ENCODE peak calls at places on chromosome 9, in seven cellular contexts. P, B, D, Q, K, N and L are unnamed samples.

GRCh38 chr9:131410051-131410491 is 16.2 kb downstream of the PRRC2B start:
- DNase-seq in P (no peak), B (no peak), D (no peak), Q (no peak), K (no peak), N (peak), L (no peak)

GRCh38 chr9:33476503-33476902 is 2.8 kb upstream of the NOL6 start:
- DNase-seq in P (no peak), B (no peak), D (no peak), Q (no peak), K (no peak), N (no peak), L (no peak)

GRCh38 chr9:123119566-123119965 is 86.1 kb downstream of the GPR21 start:
- DNase-seq in P (no peak), B (no peak), D (no peak), Q (peak), K (no peak), N (no peak), L (no peak)

GRCh38 chr9:5951686-5952211 is 61.1 kb downstream of the MLANA start:
- DNase-seq in P (peak), B (no peak), D (no peak), Q (no peak), K (no peak), N (peak), L (no peak)

GRCh38 chr9:126682928-126683697 is 69.4 kb downstream of the LMX1B start:
- DNase-seq in P (no peak), B (no peak), D (no peak), Q (no peak), K (no peak), N (peak), L (no peak)

GRCh38 chr9:35340046-35340445 is 149.9 kb upstream of the RUSC2 start:
- DNase-seq in P (no peak), B (no peak), D (no peak), Q (no peak), K (no peak), N (no peak), L (no peak)

GRCh38 chr9:133892193-133892920 is 99.8 kb downstream of the VAV2 start:
- DNase-seq in P (no peak), B (no peak), D (no peak), Q (no peak), K (no peak), N (no peak), L (peak)

GRCh38 chr9:4674783-4675182 is 4.6 kb upstream of the CDC37L1 start:
- DNase-seq in P (peak), B (no peak), D (no peak), Q (no peak), K (no peak), N (peak), L (no peak)

GRCh38 chr9:109258619-109259321 is 62.1 kb downstream of the EPB41L4B start:
- DNase-seq in P (no peak), B (no peak), D (no peak), Q (no peak), K (no peak), N (no peak), L (no peak)

GRCh38 chr9:126693428-126693931 is 79.8 kb downstream of the LMX1B start:
- DNase-seq in P (no peak), B (no peak), D (no peak), Q (peak), K (no peak), N (no peak), L (no peak)

GRCh38 chr9:116987902-116988301 is 300.8 kb downstream of the TRIM32 start:
- DNase-seq in P (no peak), B (no peak), D (no peak), Q (no peak), K (no peak), N (no peak), L (no peak)

GRCh38 chr9:133691659-133692363 is 46.3 kb downstream of the SARDH start:
- DNase-seq in P (no peak), B (no peak), D (no peak), Q (no peak), K (no peak), N (no peak), L (no peak)

GRCh38 chr9:128621730-128622455 is 34.8 kb downstream of the DYNC2I2 start:
- DNase-seq in P (no peak), B (no peak), D (no peak), Q (no peak), K (no peak), N (no peak), L (no peak)

GRCh38 chr9:134204991-134205578 is 40.7 kb upstream of the RNU6ATAC start:
- DNase-seq in P (no peak), B (peak), D (no peak), Q (peak), K (no peak), N (no peak), L (peak)

GRCh38 chr9:3939820-3940219 is 360.0 kb downstream of the GLIS3 start:
- DNase-seq in P (no peak), B (no peak), D (no peak), Q (no peak), K (no peak), N (no peak), L (no peak)

GRCh38 chr9:93133641-93134017 is 422 bp downstream of the NINJ1 start:
- DNase-seq in P (peak), B (peak), D (no peak), Q (peak), K (peak), N (peak), L (peak)
- H3K4me3 ChIP-seq in P (peak), B (peak), D (peak), Q (peak), K (peak), N (peak), L (peak)

GRCh38 chr9:93575706-93576295 is 583 bp upstream of the PHF2 start:
- DNase-seq in P (no peak), B (peak), D (no peak), Q (peak), K (peak), N (peak), L (peak)

GRCh38 chr9:93577940-93578682 is 1.7 kb downstream of the PHF2 start:
- DNase-seq in P (no peak), B (no peak), D (no peak), Q (no peak), K (no peak), N (no peak), L (no peak)

GRCh38 chr9:93577045-93577939 is 908 bp downstream of the PHF2 start:
- DNase-seq in P (no peak), B (peak), D (no peak), Q (peak), K (peak), N (peak), L (no peak)

GRCh38 chr9:93574900-93575705 is 1.3 kb upstream of the PHF2 start:
- DNase-seq in P (no peak), B (no peak), D (no peak), Q (no peak), K (no peak), N (no peak), L (no peak)

GRCh38 chr9:93576296-93577044 is at the start of gene PHF2:
- DNase-seq in P (no peak), B (peak), D (no peak), Q (peak), K (no peak), N (no peak), L (peak)
- H3K4me3 ChIP-seq in P (peak), B (peak), D (peak), Q (peak), K (peak), N (peak), L (peak)

DNA sequence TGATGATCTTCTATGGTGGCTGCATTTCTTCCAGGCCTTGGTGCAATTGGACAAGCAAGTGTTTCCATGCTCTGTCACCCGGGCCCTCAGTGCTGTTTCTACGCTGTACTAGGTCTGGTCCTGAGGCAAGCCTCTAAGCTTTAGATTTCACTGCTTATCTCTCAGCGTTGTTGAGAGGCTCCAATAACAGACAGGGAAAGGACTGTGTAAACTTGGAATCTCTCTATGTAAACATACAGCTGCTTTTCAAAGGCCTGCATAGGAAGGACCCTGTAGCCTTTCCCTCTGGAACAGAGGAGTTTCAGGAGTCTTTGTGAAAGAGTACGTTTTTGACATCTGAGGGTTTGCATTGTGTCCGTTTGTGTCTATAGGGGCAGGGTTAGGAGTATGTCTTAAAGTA is 38.6 kb upstream of the NFIB start:
- DNase-seq in P (no peak), B (no peak), D (no peak), Q (no peak), K (no peak), N (no peak), L (no peak)
- H3K4me3 ChIP-seq in P (no peak), B (peak), D (peak), Q (no peak), K (no peak), N (peak), L (no peak)

GRCh38 chr9:22682536-22683392 is 236.1 kb downstream of the DMRTA1 start:
- DNase-seq in P (no peak), B (peak), D (no peak), Q (no peak), K (no peak), N (peak), L (no peak)
- H3K4me3 ChIP-seq in P (no peak), B (peak), D (no peak), Q (no peak), K (no peak), N (no peak), L (no peak)

GRCh38 chr9:21336467-21336866 is 1.3 kb upstream of the KLHL9 start:
- DNase-seq in P (no peak), B (no peak), D (no peak), Q (no peak), K (no peak), N (no peak), L (no peak)

GRCh38 chr9:21334969-21335632 is at the start of gene KLHL9:
- DNase-seq in P (peak), B (peak), D (peak), Q (peak), K (peak), N (peak), L (peak)

GRCh38 chr9:21334603-21334968 is 618 bp downstream of the KLHL9 start:
- DNase-seq in P (no peak), B (no peak), D (no peak), Q (no peak), K (no peak), N (peak), L (no peak)

GRCh38 chr9:21326526-21327139 is 8.6 kb downstream of the KLHL9 start:
- DNase-seq in P (no peak), B (no peak), D (no peak), Q (no peak), K (no peak), N (peak), L (no peak)

GRCh38 chr9:21331676-21332402 is 3.4 kb downstream of the KLHL9 start:
- DNase-seq in P (no peak), B (no peak), D (no peak), Q (no peak), K (no peak), N (no peak), L (no peak)
- H3K4me3 ChIP-seq in P (no peak), B (peak), D (peak), Q (no peak), K (no peak), N (peak), L (no peak)

DNA sequence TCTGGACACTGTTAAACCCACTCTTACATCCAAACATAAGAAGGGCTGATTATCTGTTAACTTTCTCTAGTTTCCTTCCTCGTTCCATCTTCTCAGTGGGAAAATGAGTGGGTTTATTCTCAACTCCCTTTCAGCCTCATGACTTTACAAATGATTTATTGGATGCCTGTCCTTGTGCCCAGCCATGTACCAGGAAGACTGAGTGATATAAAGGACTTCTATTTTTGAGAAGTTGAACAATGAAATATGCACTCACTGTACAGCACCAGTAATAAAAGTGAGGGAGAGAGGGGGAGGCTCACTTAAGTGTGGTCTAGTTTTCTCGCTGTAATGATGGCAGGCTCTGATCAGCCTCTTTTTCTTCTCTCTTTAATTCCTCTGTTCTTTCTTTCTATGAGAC is 277.6 kb downstream of the SMARCA2 start:
- DNase-seq in P (no peak), B (no peak), D (no peak), Q (no peak), K (no peak), N (no peak), L (no peak)
- H3K4me3 ChIP-seq in P (no peak), B (no peak), D (no peak), Q (no peak), K (no peak), N (no peak), L (no peak)

GRCh38 chr9:98958271-98958989 is 14.7 kb downstream of the COL15A1 start:
- DNase-seq in P (peak), B (no peak), D (no peak), Q (no peak), K (no peak), N (peak), L (no peak)
- H3K4me3 ChIP-seq in P (no peak), B (no peak), D (no peak), Q (no peak), K (no peak), N (no peak), L (no peak)